ENCODE peak calls at places on chromosomes 13 and 19, in eight cellular contexts. T is A549, J is GM23338, Y is SK-N-SH, K is K562, I is HL-60, D is HCT116, G is GM12878. A is an unnamed sample.

GRCh38 chr19:17687857-17688784 is at the start of gene UNC13A:
- DNase-seq in T (peak), J (peak), Y (peak), K (peak), I (no peak), D (no peak), G (no peak), A (no peak)

GRCh38 chr19:55549500-55550320 is 4.4 kb upstream of the SBK3 start:
- DNase-seq in T (peak), J (peak), Y (no peak), K (no peak), I (no peak), D (peak), G (no peak), A (peak)

GRCh38 chr13:42333613-42334328 is 61.8 kb downstream of the AKAP11 start:
- DNase-seq in T (peak), J (peak), Y (no peak), K (peak), I (no peak), D (no peak), G (no peak), A (peak)

GRCh38 chr13:48132961-48133360 is 38.1 kb upstream of the MED4 start:
- DNase-seq in T (no peak), J (no peak), Y (no peak), K (no peak), I (no peak), D (no peak), G (no peak), A (no peak)

GRCh38 chr13:43195551-43195950 is 172.2 kb downstream of the DNAJC15 start:
- DNase-seq in T (no peak), J (peak), Y (no peak), K (no peak), I (no peak), D (no peak), G (no peak), A (no peak)

GRCh38 chr13:78689011-78689410 is 30.1 kb upstream of the OBI1 start:
- DNase-seq in T (no peak), J (peak), Y (no peak), K (no peak), I (no peak), D (no peak), G (no peak), A (no peak)

GRCh38 chr13:34730966-34731365 is 211.1 kb upstream of the NBEA start:
- DNase-seq in T (no peak), J (no peak), Y (no peak), K (no peak), I (no peak), D (no peak), G (no peak), A (no peak)

GRCh38 chr19:48629297-48629598 is 7.9 kb downstream of the DBP start:
- DNase-seq in T (no peak), J (no peak), Y (no peak), K (no peak), I (no peak), D (no peak), G (no peak), A (no peak)

GRCh38 chr13:53028637-53029121 is at the start of gene OLFM4:
- DNase-seq in T (no peak), J (peak), Y (no peak), K (no peak), I (no peak), D (no peak), G (no peak), A (no peak)

GRCh38 chr13:26952551-26953138 is 192.1 kb upstream of the GPR12 start:
- DNase-seq in T (no peak), J (no peak), Y (no peak), K (no peak), I (no peak), D (no peak), G (no peak), A (no peak)

GRCh38 chr19:39254539-39255345 is 6.1 kb upstream of the IFNL4 start:
- DNase-seq in T (no peak), J (no peak), Y (no peak), K (peak), I (no peak), D (no peak), G (no peak), A (no peak)

GRCh38 chr19:15869109-15869555 is 28.7 kb downstream of the CYP4F2 start:
- DNase-seq in T (peak), J (peak), Y (peak), K (peak), I (peak), D (peak), G (no peak), A (peak)
- TF ChIP-seq REST in T (no peak), J (no peak), Y (no peak), K (peak), I (no peak), D (no peak), G (no peak), A (no peak)

GRCh38 chr13:98141509-98141908 is 1.4 kb upstream of the FARP1 start:
- DNase-seq in T (no peak), J (peak), Y (no peak), K (no peak), I (no peak), D (no peak), G (no peak), A (no peak)
- H3K27ac ChIP-seq in T (no peak), J (no peak), Y (no peak), K (no peak), I (no peak), D (no peak), G (no peak), A (no peak)

GRCh38 chr19:5605362-5605761 is 17.2 kb downstream of the SAFB2 start:
- DNase-seq in T (no peak), J (no peak), Y (no peak), K (no peak), I (no peak), D (no peak), G (no peak), A (no peak)
- TF ChIP-seq REST in T (no peak), J (no peak), Y (no peak), K (no peak), I (no peak), D (no peak), G (no peak), A (no peak)

GRCh38 chr13:45885194-45885593 is 33.6 kb upstream of the SIAH3 start:
- DNase-seq in T (no peak), J (no peak), Y (no peak), K (no peak), I (no peak), D (no peak), G (no peak), A (no peak)
- H3K27ac ChIP-seq in T (no peak), J (no peak), Y (no peak), K (no peak), I (no peak), D (no peak), G (no peak), A (no peak)

GRCh38 chr19:54207908-54208783 is 7.5 kb downstream of the RPS9 start:
- DNase-seq in T (peak), J (no peak), Y (no peak), K (peak), I (peak), D (no peak), G (peak), A (no peak)
- TF ChIP-seq REST in T (no peak), J (no peak), Y (no peak), K (no peak), I (peak), D (no peak), G (peak), A (no peak)

GRCh38 chr13:113426591-113426986 is 26.7 kb downstream of the ADPRHL1 start:
- DNase-seq in T (no peak), J (no peak), Y (no peak), K (no peak), I (no peak), D (no peak), G (no peak), A (no peak)
- H3K27ac ChIP-seq in T (no peak), J (no peak), Y (no peak), K (no peak), I (no peak), D (no peak), G (no peak), A (no peak)

DNA sequence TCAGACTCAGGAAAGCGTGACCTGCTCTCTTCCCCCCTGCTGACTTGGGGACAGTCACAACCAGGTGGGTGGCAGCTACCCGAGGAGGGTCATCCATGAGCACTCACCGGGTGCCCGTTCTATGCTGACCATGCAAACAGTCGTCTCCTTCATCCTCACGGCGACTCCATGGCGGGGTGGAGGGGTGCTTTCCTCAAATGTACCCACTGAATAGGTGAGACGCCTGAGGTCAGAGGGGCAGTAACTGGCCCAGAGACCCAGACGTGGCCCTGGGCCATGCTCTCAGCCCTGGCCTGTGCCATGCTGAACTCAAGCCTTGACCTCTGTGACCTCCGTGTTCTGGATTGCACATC is 59.2 kb upstream of the TPM4 start:
- DNase-seq in T (no peak), J (no peak), Y (peak), K (no peak), I (no peak), D (no peak), G (no peak), A (no peak)
- TF ChIP-seq REST in T (no peak), J (no peak), Y (no peak), K (no peak), I (no peak), D (no peak), G (no peak), A (no peak)

DNA sequence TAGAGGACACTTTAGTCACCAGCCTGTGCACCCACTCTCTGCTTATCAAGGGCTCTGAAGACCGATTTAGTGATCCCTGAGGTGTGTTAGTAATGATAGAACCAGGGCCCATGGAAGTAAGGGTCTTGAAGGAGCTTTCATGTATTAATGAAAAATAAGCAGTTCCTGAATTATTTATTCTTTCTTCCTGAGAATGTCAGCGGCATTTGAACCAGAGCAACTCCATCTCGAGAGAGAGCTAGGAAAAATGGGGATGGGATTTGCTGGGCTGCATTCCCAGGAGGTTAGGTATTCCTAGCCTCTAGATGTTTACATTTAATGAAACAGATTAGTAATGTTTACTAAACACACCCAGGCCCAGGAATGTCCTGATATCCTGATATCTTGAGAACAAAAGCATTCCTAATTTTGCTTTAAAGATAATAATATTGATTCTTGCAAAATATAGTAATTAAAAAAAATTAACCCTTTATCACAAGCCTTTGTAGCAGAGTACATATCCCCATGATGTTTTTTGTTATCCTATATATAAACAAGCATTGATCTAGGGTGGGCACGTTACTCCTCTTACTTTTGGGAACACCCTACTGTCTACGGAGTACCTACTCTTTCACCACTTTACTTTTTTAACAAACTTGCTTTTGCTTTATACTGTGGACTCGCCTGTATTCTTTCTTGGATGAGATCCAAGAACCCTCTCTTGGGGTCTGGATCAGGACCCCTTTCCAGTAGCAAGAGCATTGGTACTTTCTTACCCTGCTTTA is 63.1 kb downstream of the COG3 start:
- DNase-seq in T (peak), J (no peak), Y (no peak), K (no peak), I (no peak), D (no peak), G (no peak), A (no peak)
- H3K27ac ChIP-seq in T (peak), J (no peak), Y (no peak), K (no peak), I (no peak), D (no peak), G (no peak), A (no peak)

DNA sequence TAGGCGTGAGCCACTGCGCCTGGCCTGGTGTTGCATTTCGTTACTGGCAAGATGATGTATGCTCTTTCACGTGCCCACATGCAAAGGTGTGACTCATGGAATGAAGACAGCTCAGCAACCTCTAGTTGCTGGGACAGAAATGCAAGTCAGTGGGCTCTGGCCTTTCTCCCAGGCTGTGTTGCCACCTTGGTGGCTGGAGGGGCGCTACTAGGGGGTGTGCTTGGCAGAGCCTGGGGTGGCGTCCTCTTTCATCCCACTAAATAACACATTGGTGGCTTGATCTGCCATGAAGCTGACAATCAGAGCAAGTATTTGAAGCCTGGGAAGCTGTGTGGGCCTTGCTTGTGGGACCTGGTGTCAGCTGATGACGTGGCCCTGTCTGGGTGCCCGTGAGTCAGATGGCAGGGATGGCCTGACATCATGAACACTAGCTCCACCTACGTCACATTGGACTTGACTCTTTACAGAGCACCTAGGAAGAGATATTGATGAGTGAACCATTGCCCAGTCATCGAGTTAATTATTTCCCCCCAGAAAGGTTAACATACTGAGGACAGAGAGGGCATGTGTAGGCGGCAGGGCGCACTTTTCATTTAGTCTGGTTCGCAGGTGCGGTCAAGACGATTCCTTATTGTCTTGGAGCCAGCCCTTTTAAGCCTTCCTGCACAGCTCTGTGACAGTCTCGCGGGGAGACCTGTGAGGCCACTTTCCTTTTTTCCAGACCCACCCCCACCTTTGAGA is 154.2 kb downstream of the TM9SF2 start:
- DNase-seq in T (peak), J (no peak), Y (no peak), K (no peak), I (no peak), D (peak), G (no peak), A (no peak)
- TF ChIP-seq REST in T (no peak), J (no peak), Y (no peak), K (no peak), I (no peak), D (no peak), G (no peak), A (no peak)

GRCh38 chr19:2330632-2331284 is 2.3 kb downstream of the SPPL2B start:
- DNase-seq in T (no peak), J (no peak), Y (no peak), K (no peak), I (no peak), D (no peak), G (no peak), A (no peak)
- H3K27ac ChIP-seq in T (no peak), J (peak), Y (no peak), K (peak), I (no peak), D (no peak), G (no peak), A (no peak)